ENCODE peak calls at places on chromosomes 6 and 20, in nine cellular contexts. One of them, this sample, is unnamed.

GRCh38 chr6:30763618-30764489 is 19.5 kb upstream of the IER3 start:
- DNase-seq in A673: peak
- DNase-seq in stimulated activated CD4-positive, alpha-beta T cell treated with anti-CD3 and anti-CD28 coated beads, Interleukin-12 subunit alpha, Interleukin-12 subunit beta, amount 100 ng/mL, for 24 hours: no peak
- DNase-seq in T-helper 1 cell: no peak
- DNase-seq in EL: peak
- DNase-seq in nucleus accumbens: no peak
- DNase-seq in stimulated activated CD8-positive, alpha-beta memory T cell treated with anti-CD3 and anti-CD28 coated beads, Interleukin-7, amount 100 ng/mL, for 1 hour: no peak
- DNase-seq in choroid plexus epithelial cell: peak
- DNase-seq in germinal center: no peak
- DNase-seq in this sample: no peak

GRCh38 chr20:32207211-32207625 is 325 bp downstream of the PLAGL2 start:
- DNase-seq in A673: no peak
- DNase-seq in stimulated activated CD4-positive, alpha-beta T cell treated with anti-CD3 and anti-CD28 coated beads, Interleukin-12 subunit alpha, Interleukin-12 subunit beta, amount 100 ng/mL, for 24 hours: no peak
- DNase-seq in T-helper 1 cell: no peak
- DNase-seq in EL: no peak
- DNase-seq in nucleus accumbens: no peak
- DNase-seq in stimulated activated CD8-positive, alpha-beta memory T cell treated with anti-CD3 and anti-CD28 coated beads, Interleukin-7, amount 100 ng/mL, for 1 hour: no peak
- DNase-seq in choroid plexus epithelial cell: no peak
- DNase-seq in germinal center: no peak
- DNase-seq in this sample: no peak

GRCh38 chr6:73774311-73774766 is 78.3 kb downstream of the CD109 start:
- DNase-seq in A673: peak
- DNase-seq in stimulated activated CD4-positive, alpha-beta T cell treated with anti-CD3 and anti-CD28 coated beads, Interleukin-12 subunit alpha, Interleukin-12 subunit beta, amount 100 ng/mL, for 24 hours: no peak
- DNase-seq in T-helper 1 cell: no peak
- DNase-seq in EL: peak
- DNase-seq in nucleus accumbens: no peak
- DNase-seq in stimulated activated CD8-positive, alpha-beta memory T cell treated with anti-CD3 and anti-CD28 coated beads, Interleukin-7, amount 100 ng/mL, for 1 hour: no peak
- DNase-seq in choroid plexus epithelial cell: peak
- DNase-seq in germinal center: no peak
- DNase-seq in this sample: no peak

GRCh38 chr6:16876201-16876600 is 114.9 kb upstream of the ATXN1 start:
- DNase-seq in A673: no peak
- DNase-seq in stimulated activated CD4-positive, alpha-beta T cell treated with anti-CD3 and anti-CD28 coated beads, Interleukin-12 subunit alpha, Interleukin-12 subunit beta, amount 100 ng/mL, for 24 hours: no peak
- DNase-seq in T-helper 1 cell: no peak
- DNase-seq in EL: peak
- DNase-seq in nucleus accumbens: no peak
- DNase-seq in stimulated activated CD8-positive, alpha-beta memory T cell treated with anti-CD3 and anti-CD28 coated beads, Interleukin-7, amount 100 ng/mL, for 1 hour: no peak
- DNase-seq in choroid plexus epithelial cell: no peak
- DNase-seq in germinal center: no peak
- DNase-seq in this sample: no peak

GRCh38 chr6:2412731-2413130 is 167.3 kb upstream of the GMDS start:
- DNase-seq in A673: no peak
- DNase-seq in stimulated activated CD4-positive, alpha-beta T cell treated with anti-CD3 and anti-CD28 coated beads, Interleukin-12 subunit alpha, Interleukin-12 subunit beta, amount 100 ng/mL, for 24 hours: no peak
- DNase-seq in T-helper 1 cell: no peak
- DNase-seq in EL: peak
- DNase-seq in nucleus accumbens: no peak
- DNase-seq in stimulated activated CD8-positive, alpha-beta memory T cell treated with anti-CD3 and anti-CD28 coated beads, Interleukin-7, amount 100 ng/mL, for 1 hour: no peak
- DNase-seq in choroid plexus epithelial cell: peak
- DNase-seq in germinal center: no peak
- DNase-seq in this sample: no peak

GRCh38 chr6:49849121-49849907 is 17.0 kb downstream of the CRISP1 start:
- DNase-seq in A673: peak
- DNase-seq in stimulated activated CD4-positive, alpha-beta T cell treated with anti-CD3 and anti-CD28 coated beads, Interleukin-12 subunit alpha, Interleukin-12 subunit beta, amount 100 ng/mL, for 24 hours: no peak
- DNase-seq in T-helper 1 cell: no peak
- DNase-seq in EL: peak
- DNase-seq in nucleus accumbens: no peak
- DNase-seq in stimulated activated CD8-positive, alpha-beta memory T cell treated with anti-CD3 and anti-CD28 coated beads, Interleukin-7, amount 100 ng/mL, for 1 hour: no peak
- DNase-seq in choroid plexus epithelial cell: peak
- DNase-seq in germinal center: peak
- DNase-seq in this sample: no peak

GRCh38 chr6:7249946-7250643 is 62.9 kb downstream of the SSR1 start:
- DNase-seq in A673: no peak
- DNase-seq in stimulated activated CD4-positive, alpha-beta T cell treated with anti-CD3 and anti-CD28 coated beads, Interleukin-12 subunit alpha, Interleukin-12 subunit beta, amount 100 ng/mL, for 24 hours: no peak
- DNase-seq in T-helper 1 cell: no peak
- DNase-seq in EL: peak
- DNase-seq in nucleus accumbens: no peak
- DNase-seq in stimulated activated CD8-positive, alpha-beta memory T cell treated with anti-CD3 and anti-CD28 coated beads, Interleukin-7, amount 100 ng/mL, for 1 hour: no peak
- DNase-seq in choroid plexus epithelial cell: no peak
- DNase-seq in germinal center: peak
- DNase-seq in this sample: no peak

GRCh38 chr6:28673800-28674671 is 148.4 kb downstream of the GPX5 start:
- DNase-seq in A673: peak
- DNase-seq in stimulated activated CD4-positive, alpha-beta T cell treated with anti-CD3 and anti-CD28 coated beads, Interleukin-12 subunit alpha, Interleukin-12 subunit beta, amount 100 ng/mL, for 24 hours: peak
- DNase-seq in T-helper 1 cell: no peak
- DNase-seq in EL: peak
- DNase-seq in nucleus accumbens: peak
- DNase-seq in stimulated activated CD8-positive, alpha-beta memory T cell treated with anti-CD3 and anti-CD28 coated beads, Interleukin-7, amount 100 ng/mL, for 1 hour: no peak
- DNase-seq in choroid plexus epithelial cell: peak
- DNase-seq in germinal center: no peak
- DNase-seq in this sample: no peak

GRCh38 chr6:74507649-74508048 is 698.2 kb downstream of the COL12A1 start:
- DNase-seq in A673: no peak
- DNase-seq in stimulated activated CD4-positive, alpha-beta T cell treated with anti-CD3 and anti-CD28 coated beads, Interleukin-12 subunit alpha, Interleukin-12 subunit beta, amount 100 ng/mL, for 24 hours: no peak
- DNase-seq in T-helper 1 cell: no peak
- DNase-seq in EL: no peak
- DNase-seq in nucleus accumbens: no peak
- DNase-seq in stimulated activated CD8-positive, alpha-beta memory T cell treated with anti-CD3 and anti-CD28 coated beads, Interleukin-7, amount 100 ng/mL, for 1 hour: no peak
- DNase-seq in choroid plexus epithelial cell: peak
- DNase-seq in germinal center: no peak
- DNase-seq in this sample: no peak

GRCh38 chr6:12530345-12530744 is 186.2 kb upstream of the PHACTR1 start:
- DNase-seq in A673: no peak
- DNase-seq in stimulated activated CD4-positive, alpha-beta T cell treated with anti-CD3 and anti-CD28 coated beads, Interleukin-12 subunit alpha, Interleukin-12 subunit beta, amount 100 ng/mL, for 24 hours: no peak
- DNase-seq in T-helper 1 cell: no peak
- DNase-seq in EL: no peak
- DNase-seq in nucleus accumbens: no peak
- DNase-seq in stimulated activated CD8-positive, alpha-beta memory T cell treated with anti-CD3 and anti-CD28 coated beads, Interleukin-7, amount 100 ng/mL, for 1 hour: no peak
- DNase-seq in choroid plexus epithelial cell: no peak
- DNase-seq in germinal center: no peak
- DNase-seq in this sample: no peak

This sample was measured in CD8-positive, alpha-beta T cell.